ENCODE peak calls at places on chromosomes 5 and 9, in nine cellular contexts. Z, B, O, Q, D, U, M, C and V are unnamed samples.

GRCh38 chr9:113995963-113996362 is 82.1 kb downstream of the AMBP start:
- DNase-seq in D (no peak), O (no peak), M (peak), U (no peak), C (no peak), B (no peak), Q (no peak), Z (no peak), V (no peak)

GRCh38 chr9:26650325-26650724 is 242.3 kb downstream of the CAAP1 start:
- DNase-seq in U (no peak), O (no peak), C (no peak), Q (peak), M (no peak), B (no peak), D (no peak), Z (no peak), V (no peak)

GRCh38 chr5:119031047-119031886 is 39.6 kb upstream of the DMXL1 start:
- DNase-seq in M (no peak), U (no peak), B (no peak), O (no peak), Q (peak), C (no peak), Z (no peak), D (no peak), V (no peak)

GRCh38 chr9:76677481-76678055 is 86.7 kb upstream of the PCA3 start:
- DNase-seq in M (peak), D (no peak), O (no peak), Q (no peak), U (peak), Z (no peak), B (peak), C (peak), V (peak)

GRCh38 chr9:11779971-11780370 is 913.2 kb upstream of the TYRP1 start:
- DNase-seq in C (no peak), M (no peak), D (no peak), U (no peak), Z (no peak), B (no peak), O (no peak), Q (no peak), V (no peak)

GRCh38 chr9:136851941-136852663 is at the start of gene MAMDC4:
- DNase-seq in O (no peak), C (no peak), U (no peak), B (no peak), Q (no peak), D (no peak), M (no peak), Z (no peak), V (no peak)

GRCh38 chr5:139746691-139747582 is 48.7 kb upstream of the PSD2 start:
- DNase-seq in Z (peak), C (peak), D (peak), O (no peak), B (no peak), M (no peak), Q (peak), U (peak), V (no peak)

GRCh38 chr9:98256632-98257218 is 1.3 kb upstream of the TBC1D2 start:
- DNase-seq in B (no peak), C (peak), Z (no peak), M (no peak), O (peak), D (no peak), Q (peak), U (no peak), V (no peak)

GRCh38 chr5:84036842-84037241 is 316.2 kb upstream of the HAPLN1 start:
- DNase-seq in Q (no peak), C (no peak), O (no peak), Z (no peak), B (no peak), D (no peak), M (no peak), U (no peak), V (no peak)

GRCh38 chr9:7452378-7452777 is 347.2 kb downstream of the DMAC1 start:
- DNase-seq in C (no peak), M (no peak), O (no peak), D (no peak), Q (peak), U (no peak), Z (no peak), B (no peak), V (no peak)

GRCh38 chr5:34474573-34475021 is 181.5 kb upstream of the RAI14 start:
- DNase-seq in Q (peak), U (no peak), D (peak), Z (no peak), M (no peak), O (peak), B (peak), C (peak), V (no peak)

GRCh38 chr9:84121991-84122523 is 141.5 kb downstream of the RMI1 start:
- DNase-seq in O (peak), U (no peak), M (no peak), C (no peak), D (no peak), B (peak), Q (no peak), Z (no peak), V (no peak)

GRCh38 chr9:131610231-131610761 is 65.0 kb downstream of the PRRT1B start:
- DNase-seq in B (no peak), Z (no peak), C (no peak), U (no peak), O (no peak), D (no peak), Q (no peak), M (no peak), V (no peak)

GRCh38 chr5:84603557-84604185 is 219.0 kb upstream of the EDIL3 start:
- DNase-seq in M (no peak), O (no peak), U (peak), Q (no peak), D (no peak), C (no peak), Z (no peak), B (no peak), V (no peak)

GRCh38 chr5:171419663-171420428 is 399 bp downstream of the FGF18 start:
- DNase-seq in Z (peak), O (no peak), D (peak), C (no peak), B (no peak), M (peak), Q (peak), U (no peak), V (no peak)

GRCh38 chr5:133240425-133241091 is 188.7 kb downstream of the HSPA4 start:
- DNase-seq in U (no peak), B (no peak), Z (no peak), C (peak), O (no peak), M (no peak), D (no peak), Q (peak), V (no peak)

GRCh38 chr5:176876506-176877431 is 22.4 kb downstream of the HK3 start:
- DNase-seq in O (no peak), U (no peak), C (no peak), M (no peak), B (no peak), Q (no peak), Z (no peak), D (no peak), V (no peak)

GRCh38 chr9:77586591-77586990 is 61.5 kb downstream of the GNA14 start:
- DNase-seq in B (no peak), Q (no peak), D (no peak), U (no peak), C (no peak), O (no peak), M (no peak), Z (no peak), V (no peak)

GRCh38 chr5:57216714-57217113 is 42.9 kb downstream of the GPBP1 start:
- DNase-seq in U (no peak), D (no peak), Z (no peak), C (no peak), M (no peak), B (no peak), Q (no peak), O (no peak), V (no peak)

GRCh38 chr5:157903117-157903450 is 44.1 kb upstream of the CLINT1 start:
- DNase-seq in U (no peak), Z (no peak), B (no peak), M (no peak), O (no peak), C (no peak), D (no peak), Q (no peak), V (no peak)

GRCh38 chr5:141507387-141508091 is 18.7 kb downstream of the PCDHGC5 start:
- DNase-seq in O (no peak), M (no peak), Z (no peak), B (no peak), Q (no peak), D (no peak), U (peak), C (no peak), V (no peak)

GRCh38 chr9:129108805-129109370 is 1.7 kb downstream of the CRAT start:
- DNase-seq in Z (no peak), C (no peak), D (no peak), Q (no peak), B (no peak), U (no peak), M (no peak), O (no peak), V (peak)

GRCh38 chr9:108443741-108444140 is 412.0 kb downstream of the ACTL7B start:
- DNase-seq in M (no peak), U (no peak), Q (no peak), O (no peak), Z (no peak), D (no peak), B (no peak), C (no peak), V (no peak)

GRCh38 chr9:89576404-89576824 is 28.4 kb upstream of the GADD45G start:
- DNase-seq in D (no peak), Z (no peak), Q (peak), M (no peak), B (no peak), C (no peak), U (no peak), O (peak), V (no peak)

GRCh38 chr5:96196890-96197289 is 235.2 kb upstream of the ELL2 start:
- DNase-seq in Z (no peak), D (no peak), B (no peak), O (no peak), M (no peak), U (no peak), Q (no peak), C (no peak), V (no peak)

GRCh38 chr9:35820076-35820475 is 5.2 kb upstream of the HINT2 start:
- DNase-seq in Q (no peak), B (no peak), C (no peak), D (no peak), O (no peak), Z (no peak), M (no peak), U (no peak), V (no peak)